ENCODE peak calls at places on chromosome 1, in eight cellular contexts. O is brain microvascular endothelial cell, J is psoas muscle, Q is mammary epithelial cell, P is IMR-90, S is trophoblast cell, F is right lobe of liver, K is pancreas. E is an unnamed sample.

GRCh38 chr1:239891621-239892358 is 199.9 kb upstream of the FMN2 start:
- DNase-seq in K (no peak), O (no peak), S (no peak), P (no peak), J (no peak), Q (no peak), F (no peak), E (no peak)

GRCh38 chr1:214859647-214860046 is 222.9 kb upstream of the KCNK2 start:
- DNase-seq in Q (no peak), F (no peak), J (no peak), K (no peak), S (no peak), P (no peak), O (peak), E (no peak)

GRCh38 chr1:41313661-41314131 is 47.5 kb upstream of the FOXO6 start:
- DNase-seq in Q (no peak), F (no peak), S (peak), K (no peak), P (no peak), O (no peak), J (no peak), E (no peak)

GRCh38 chr1:32063261-32063681 is 9.5 kb upstream of the TMEM39B start:
- DNase-seq in S (no peak), Q (peak), O (peak), P (peak), K (no peak), F (no peak), J (no peak), E (no peak)

GRCh38 chr1:58789322-58789856 is 5.5 kb upstream of the JUN start:
- DNase-seq in P (no peak), J (no peak), S (no peak), O (no peak), K (no peak), Q (no peak), F (no peak), E (no peak)

GRCh38 chr1:61224609-61225008 is 142.2 kb downstream of the NFIA start:
- DNase-seq in S (no peak), K (no peak), P (no peak), Q (no peak), O (no peak), J (no peak), F (no peak), E (no peak)

GRCh38 chr1:237737938-237738610 is 152.6 kb downstream of the ZP4 start:
- DNase-seq in P (no peak), S (no peak), K (no peak), F (no peak), J (no peak), Q (no peak), O (no peak), E (no peak)

GRCh38 chr1:211613108-211613947 is 34.4 kb upstream of the SLC30A1 start:
- DNase-seq in O (peak), Q (peak), F (peak), J (peak), S (peak), K (no peak), P (peak), E (peak)

GRCh38 chr1:182249201-182249676 is 142.4 kb downstream of the GLUL start:
- DNase-seq in P (no peak), S (peak), O (no peak), K (no peak), J (no peak), Q (no peak), F (peak), E (no peak)

GRCh38 chr1:160675641-160676410 is 29.0 kb upstream of the SLAMF1 start:
- DNase-seq in J (peak), K (peak), F (peak), S (peak), Q (peak), P (peak), O (peak), E (no peak)

GRCh38 chr1:43992232-43992995 is 1.0 kb downstream of the CCDC24 start:
- DNase-seq in J (no peak), P (no peak), F (no peak), Q (no peak), O (no peak), K (no peak), S (peak), E (no peak)

GRCh38 chr1:42753070-42753469 is 13.0 kb upstream of the CLDN19 start:
- DNase-seq in K (no peak), Q (no peak), O (no peak), J (no peak), P (peak), F (no peak), S (no peak), E (no peak)

GRCh38 chr1:54870869-54871268 is 16.1 kb downstream of the DHCR24 start:
- DNase-seq in J (no peak), S (no peak), Q (no peak), O (no peak), F (no peak), K (no peak), P (no peak), E (no peak)

GRCh38 chr1:168301664-168302320 is 21.1 kb downstream of the TBX19 start:
- DNase-seq in O (peak), P (peak), K (no peak), J (no peak), S (peak), Q (peak), F (no peak), E (no peak)

GRCh38 chr1:156496211-156496761 is 4.3 kb downstream of the MEF2D start:
- DNase-seq in Q (no peak), O (no peak), K (no peak), J (no peak), S (no peak), P (peak), F (no peak), E (no peak)
- H3K4me3 ChIP-seq in Q (no peak), O (peak), K (no peak), J (peak), S (no peak), P (no peak), F (no peak), E (peak)

GRCh38 chr1:53121319-53122172 is 20.9 kb downstream of the SLC1A7 start:
- DNase-seq in S (no peak), F (no peak), O (no peak), J (peak), K (no peak), Q (no peak), P (peak), E (no peak)
- H3K27ac ChIP-seq in S (no peak), F (no peak), O (no peak), J (no peak), K (no peak), Q (no peak), P (no peak), E (no peak)

GRCh38 chr1:247112479-247112781 is 8.3 kb upstream of the ZNF669 start:
- DNase-seq in K (no peak), S (no peak), F (no peak), J (no peak), P (no peak), Q (no peak), O (no peak), E (no peak)
- H3K4me3 ChIP-seq in K (peak), S (peak), F (peak), J (peak), P (no peak), Q (no peak), O (peak), E (peak)

DNA sequence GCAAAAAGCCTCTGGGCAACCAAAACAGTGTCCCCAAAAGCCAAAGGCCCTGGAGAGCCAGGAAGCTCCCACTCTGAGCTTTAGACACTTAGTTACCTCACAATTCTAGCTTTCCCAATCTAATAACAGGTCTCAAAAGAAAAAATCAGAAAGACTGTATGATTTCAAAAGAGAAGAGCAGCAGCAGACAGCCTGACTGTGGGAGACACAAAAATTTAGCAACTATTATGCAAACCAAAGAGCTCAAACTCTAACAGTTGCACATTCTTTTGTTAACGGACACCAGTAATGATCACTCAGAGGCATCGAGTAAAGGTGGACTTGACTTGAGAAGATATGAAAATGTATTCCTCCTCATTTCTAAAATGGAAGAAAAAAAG is 160.1 kb downstream of the SLC45A1 start:
- DNase-seq in F (no peak), P (no peak), K (no peak), Q (no peak), S (no peak), J (no peak), O (no peak), E (no peak)
- H3K27ac ChIP-seq in F (no peak), P (peak), K (no peak), Q (no peak), S (no peak), J (peak), O (no peak), E (peak)

GRCh38 chr1:6035719-6036118 is 10.0 kb upstream of the KCNAB2 start:
- DNase-seq in S (no peak), K (no peak), P (no peak), O (no peak), J (no peak), Q (no peak), F (no peak), E (no peak)

GRCh38 chr1:6033124-6033523 is 12.6 kb upstream of the KCNAB2 start:
- DNase-seq in K (no peak), O (no peak), P (no peak), F (no peak), J (no peak), S (no peak), Q (no peak), E (no peak)

GRCh38 chr1:6035265-6035664 is 10.4 kb upstream of the KCNAB2 start:
- DNase-seq in S (no peak), P (no peak), Q (no peak), F (no peak), O (no peak), K (no peak), J (no peak), E (no peak)

GRCh38 chr1:6034750-6035096 is 11.0 kb upstream of the KCNAB2 start:
- DNase-seq in O (no peak), S (no peak), P (no peak), F (no peak), Q (no peak), K (no peak), J (no peak), E (no peak)

DNA sequence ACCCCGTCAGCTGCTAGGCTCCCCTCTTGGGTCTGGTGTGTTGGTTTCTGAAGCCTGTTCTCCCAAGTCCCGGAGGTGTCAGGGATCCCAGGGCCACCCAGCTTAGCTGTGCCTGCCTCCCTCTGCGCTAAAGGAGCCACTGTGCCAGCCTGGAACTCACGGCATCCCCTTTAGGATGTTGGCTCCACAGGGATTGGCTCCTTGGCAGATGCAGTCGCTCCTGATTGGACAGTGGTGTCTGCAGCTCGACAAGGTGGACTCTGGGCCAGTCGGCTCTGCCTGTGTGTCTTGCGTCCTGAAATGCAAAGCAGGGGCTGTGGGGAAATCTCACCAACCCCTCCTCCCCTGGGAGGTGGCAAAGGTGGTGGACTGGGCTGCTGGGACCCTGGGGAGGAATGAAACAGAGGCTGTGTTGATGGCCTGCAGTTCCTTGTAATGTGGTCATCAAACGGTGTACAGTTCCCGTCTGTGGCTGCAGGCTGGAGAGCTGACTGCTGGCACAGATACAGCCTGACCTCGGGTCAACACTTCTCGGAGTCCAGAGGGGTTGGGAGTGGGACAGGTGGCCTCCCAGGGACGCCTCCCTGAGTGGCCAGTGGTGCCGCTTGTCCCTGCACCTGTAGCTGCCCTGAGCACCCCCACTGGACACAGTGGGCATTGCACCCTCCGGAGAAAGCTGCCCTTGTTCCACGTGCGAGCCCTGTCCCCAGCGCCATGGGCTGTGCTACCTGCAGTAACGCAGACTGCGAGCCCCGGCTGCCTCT is 11.5 kb upstream of the KCNAB2 start:
- DNase-seq in J (peak), Q (peak), S (no peak), K (peak), O (peak), P (peak), F (no peak), E (no peak)
- H3K4me3 ChIP-seq in J (no peak), Q (no peak), S (no peak), K (no peak), O (no peak), P (no peak), F (no peak), E (no peak)

E was measured in coronary artery.